ENCODE peak calls at places on chromosomes 1 and 21, in ten cellular contexts. One of them, this sample, is unnamed.

GRCh38 chr21:45296638-45297037 is 8.9 kb upstream of the POFUT2 start:
- DNase-seq in left lung: no peak
- DNase-seq in IMR-90: no peak
- DNase-seq in H9: no peak
- DNase-seq in ovary: no peak
- DNase-seq in psoas muscle: no peak
- DNase-seq in prostate gland: no peak
- DNase-seq in uterus: peak; percentile 15
- DNase-seq in spleen: no peak
- DNase-seq in left ventricle myocardium inferior: peak; percentile 8
- DNase-seq in this sample: no peak

GRCh38 chr1:230424440-230425251 is 1.5 kb downstream of the PGBD5 start:
- DNase-seq in spleen: no peak
- DNase-seq in ovary: no peak
- DNase-seq in prostate gland: peak; percentile 34
- DNase-seq in IMR-90: no peak
- DNase-seq in H9: peak; percentile 48
- DNase-seq in uterus: no peak
- DNase-seq in psoas muscle: no peak
- DNase-seq in left ventricle myocardium inferior: no peak
- DNase-seq in left lung: no peak
- DNase-seq in this sample: no peak

GRCh38 chr1:180571832-180572636 is 13.3 kb downstream of the OVAAL start:
- DNase-seq in H9: no peak
- DNase-seq in left ventricle myocardium inferior: no peak
- DNase-seq in uterus: no peak
- DNase-seq in left lung: no peak
- DNase-seq in psoas muscle: no peak
- DNase-seq in prostate gland: no peak
- DNase-seq in ovary: no peak
- DNase-seq in spleen: no peak
- DNase-seq in IMR-90: peak; percentile 50
- DNase-seq in this sample: no peak

GRCh38 chr1:44849575-44850132 is 6.6 kb upstream of the PTCH2 start:
- DNase-seq in left lung: no peak
- DNase-seq in left ventricle myocardium inferior: no peak
- DNase-seq in psoas muscle: no peak
- DNase-seq in prostate gland: no peak
- DNase-seq in IMR-90: peak; percentile 42
- DNase-seq in uterus: no peak
- DNase-seq in H9: no peak
- DNase-seq in ovary: no peak
- DNase-seq in spleen: no peak
- DNase-seq in this sample: no peak

GRCh38 chr1:82399093-82399492 is 598.4 kb downstream of the ADGRL2 start:
- DNase-seq in IMR-90: peak; percentile 1
- DNase-seq in H9: no peak
- DNase-seq in left lung: no peak
- DNase-seq in psoas muscle: no peak
- DNase-seq in spleen: no peak
- DNase-seq in prostate gland: no peak
- DNase-seq in left ventricle myocardium inferior: no peak
- DNase-seq in ovary: no peak
- DNase-seq in uterus: no peak
- DNase-seq in this sample: no peak

GRCh38 chr1:241447056-241447649 is 72.4 kb downstream of the FH start:
- DNase-seq in uterus: no peak
- DNase-seq in left ventricle myocardium inferior: no peak
- DNase-seq in left lung: no peak
- DNase-seq in prostate gland: no peak
- DNase-seq in psoas muscle: no peak
- DNase-seq in ovary: no peak
- DNase-seq in IMR-90: peak; percentile 8
- DNase-seq in spleen: no peak
- DNase-seq in H9: no peak
- DNase-seq in this sample: no peak

GRCh38 chr1:28510350-28511223 is 4.7 kb downstream of the RCC1 start:
- DNase-seq in uterus: no peak
- DNase-seq in left ventricle myocardium inferior: no peak
- DNase-seq in left lung: no peak
- DNase-seq in H9: peak; percentile 59
- DNase-seq in prostate gland: no peak
- DNase-seq in ovary: no peak
- DNase-seq in IMR-90: peak; percentile 52
- DNase-seq in psoas muscle: no peak
- DNase-seq in spleen: no peak
- DNase-seq in this sample: no peak

GRCh38 chr1:205084360-205084759 is at the start of gene TMEM81:
- DNase-seq in left lung: no peak
- DNase-seq in IMR-90: no peak
- DNase-seq in ovary: no peak
- DNase-seq in psoas muscle: no peak
- DNase-seq in H9: no peak
- DNase-seq in uterus: no peak
- DNase-seq in spleen: no peak
- DNase-seq in prostate gland: no peak
- DNase-seq in left ventricle myocardium inferior: no peak
- DNase-seq in this sample: no peak

GRCh38 chr1:165884690-165885304 is 57.4 kb downstream of the UCK2 start:
- DNase-seq in ovary: no peak
- DNase-seq in psoas muscle: no peak
- DNase-seq in IMR-90: no peak
- DNase-seq in spleen: no peak
- DNase-seq in left ventricle myocardium inferior: no peak
- DNase-seq in left lung: no peak
- DNase-seq in prostate gland: peak; percentile 47
- DNase-seq in uterus: no peak
- DNase-seq in H9: no peak
- DNase-seq in this sample: no peak
- H3K27me3 ChIP-seq in ovary: no peaks in the 10 kb centered on the region
- H3K27me3 ChIP-seq in psoas muscle: no peaks in the 10 kb centered on the region
- H3K27me3 ChIP-seq in IMR-90: no peaks in the 10 kb centered on the region
- H3K27me3 ChIP-seq in spleen: no peaks in the 10 kb centered on the region
- H3K27me3 ChIP-seq in left ventricle myocardium inferior: no peaks in the 10 kb centered on the region
- H3K27me3 ChIP-seq in left lung: no peaks in the 10 kb centered on the region
- H3K27me3 ChIP-seq in prostate gland: no peaks in the 10 kb centered on the region
- H3K27me3 ChIP-seq in uterus: no peaks in the 10 kb centered on the region
- H3K27me3 ChIP-seq in H9: no peaks in the 10 kb centered on the region
- H3K27me3 ChIP-seq in this sample: no peaks in the 10 kb centered on the region

GRCh38 chr1:15703562-15703961 is 19.4 kb downstream of the PLEKHM2 start:
- DNase-seq in left ventricle myocardium inferior: peak; percentile 74
- DNase-seq in spleen: no peak
- DNase-seq in left lung: peak; percentile 81
- DNase-seq in uterus: peak; percentile 86
- DNase-seq in psoas muscle: peak; percentile 83
- DNase-seq in H9: no peak
- DNase-seq in prostate gland: peak; percentile 49
- DNase-seq in IMR-90: peak; percentile 91
- DNase-seq in ovary: peak; percentile 88
- DNase-seq in this sample: peak; percentile 60

GRCh38 chr1:15704526-15705183 is 20.5 kb downstream of the PLEKHM2 start:
- DNase-seq in spleen: no peak
- DNase-seq in IMR-90: no peak
- DNase-seq in H9: no peak
- DNase-seq in psoas muscle: no peak
- DNase-seq in uterus: no peak
- DNase-seq in ovary: no peak
- DNase-seq in left ventricle myocardium inferior: no peak
- DNase-seq in left lung: no peak
- DNase-seq in prostate gland: no peak
- DNase-seq in this sample: no peak

GRCh38 chr1:15702722-15703550 is 18.8 kb downstream of the PLEKHM2 start:
- DNase-seq in psoas muscle: no peak
- DNase-seq in spleen: no peak
- DNase-seq in left lung: no peak
- DNase-seq in left ventricle myocardium inferior: no peak
- DNase-seq in uterus: no peak
- DNase-seq in IMR-90: peak; percentile 29
- DNase-seq in ovary: no peak
- DNase-seq in prostate gland: no peak
- DNase-seq in H9: peak; percentile 61
- DNase-seq in this sample: peak; percentile 59

GRCh38 chr1:15700510-15700909 is 16.4 kb downstream of the PLEKHM2 start:
- DNase-seq in left lung: peak; percentile 51
- DNase-seq in uterus: no peak
- DNase-seq in H9: no peak
- DNase-seq in IMR-90: peak; percentile 34
- DNase-seq in prostate gland: no peak
- DNase-seq in ovary: no peak
- DNase-seq in psoas muscle: no peak
- DNase-seq in spleen: no peak
- DNase-seq in left ventricle myocardium inferior: no peak
- DNase-seq in this sample: no peak

DNA sequence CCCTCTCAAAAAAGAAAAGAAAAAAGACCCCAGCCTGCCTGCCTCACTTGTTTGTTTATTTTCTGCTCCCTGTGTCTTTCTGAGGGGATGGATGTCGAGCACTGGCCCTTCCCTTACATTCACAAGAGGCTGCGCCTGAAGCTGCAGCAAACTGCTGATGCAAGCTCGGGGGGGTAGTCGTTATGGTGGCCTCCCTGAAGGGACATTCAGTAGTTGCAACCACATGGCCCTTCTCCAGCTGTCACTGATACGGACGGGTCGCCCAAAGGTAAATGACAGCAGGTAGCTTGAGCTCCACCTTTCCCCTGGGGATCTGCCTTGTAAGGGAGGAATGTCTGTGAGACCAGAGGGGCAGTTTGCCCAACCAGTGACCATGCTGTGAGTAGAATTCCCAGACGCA is 17.7 kb downstream of the PLEKHM2 start:
- DNase-seq in H9: no peak
- DNase-seq in spleen: no peak
- DNase-seq in ovary: no peak
- DNase-seq in prostate gland: no peak
- DNase-seq in left lung: no peak
- DNase-seq in IMR-90: no peak
- DNase-seq in psoas muscle: no peak
- DNase-seq in uterus: no peak
- DNase-seq in left ventricle myocardium inferior: no peak
- DNase-seq in this sample: no peak
- H3K4me1 ChIP-seq in H9: no peaks in the 10 kb centered on the region
- H3K4me1 ChIP-seq in spleen: peaks cover 72% of the 10 kb centered on the region
- H3K4me1 ChIP-seq in ovary: peaks cover 20% of the 10 kb centered on the region
- H3K4me1 ChIP-seq in prostate gland: no peaks in the 10 kb centered on the region
- H3K4me1 ChIP-seq in left lung: peaks cover 69% of the 10 kb centered on the region
- H3K4me1 ChIP-seq in IMR-90: peaks cover 15% of the 10 kb centered on the region
- H3K4me1 ChIP-seq in psoas muscle: peaks cover 59% of the 10 kb centered on the region
- H3K4me1 ChIP-seq in uterus: peaks cover 18% of the 10 kb centered on the region
- H3K4me1 ChIP-seq in left ventricle myocardium inferior: peaks cover 89% of the 10 kb centered on the region
- H3K4me1 ChIP-seq in this sample: peaks cover 30% of the 10 kb centered on the region

GRCh38 chr1:203214889-203215288 is 14.6 kb downstream of the CHIT1 start:
- DNase-seq in prostate gland: no peak
- DNase-seq in psoas muscle: no peak
- DNase-seq in uterus: no peak
- DNase-seq in H9: no peak
- DNase-seq in ovary: no peak
- DNase-seq in IMR-90: no peak
- DNase-seq in left ventricle myocardium inferior: no peak
- DNase-seq in spleen: no peak
- DNase-seq in left lung: no peak
- DNase-seq in this sample: no peak

GRCh38 chr1:203215573-203215972 is 13.9 kb downstream of the CHIT1 start:
- DNase-seq in ovary: no peak
- DNase-seq in left ventricle myocardium inferior: no peak
- DNase-seq in H9: no peak
- DNase-seq in spleen: no peak
- DNase-seq in uterus: no peak
- DNase-seq in prostate gland: no peak
- DNase-seq in IMR-90: no peak
- DNase-seq in left lung: no peak
- DNase-seq in psoas muscle: no peak
- DNase-seq in this sample: no peak

GRCh38 chr1:203217139-203217621 is 12.3 kb downstream of the CHIT1 start:
- DNase-seq in prostate gland: no peak
- DNase-seq in IMR-90: no peak
- DNase-seq in left lung: no peak
- DNase-seq in psoas muscle: no peak
- DNase-seq in ovary: no peak
- DNase-seq in left ventricle myocardium inferior: no peak
- DNase-seq in uterus: no peak
- DNase-seq in H9: peak; percentile 66
- DNase-seq in spleen: no peak
- DNase-seq in this sample: no peak

GRCh38 chr1:203217668-203218067 is 11.8 kb downstream of the CHIT1 start:
- DNase-seq in IMR-90: no peak
- DNase-seq in prostate gland: no peak
- DNase-seq in spleen: no peak
- DNase-seq in psoas muscle: no peak
- DNase-seq in uterus: no peak
- DNase-seq in ovary: no peak
- DNase-seq in left ventricle myocardium inferior: no peak
- DNase-seq in left lung: no peak
- DNase-seq in H9: peak; percentile 64
- DNase-seq in this sample: no peak

DNA sequence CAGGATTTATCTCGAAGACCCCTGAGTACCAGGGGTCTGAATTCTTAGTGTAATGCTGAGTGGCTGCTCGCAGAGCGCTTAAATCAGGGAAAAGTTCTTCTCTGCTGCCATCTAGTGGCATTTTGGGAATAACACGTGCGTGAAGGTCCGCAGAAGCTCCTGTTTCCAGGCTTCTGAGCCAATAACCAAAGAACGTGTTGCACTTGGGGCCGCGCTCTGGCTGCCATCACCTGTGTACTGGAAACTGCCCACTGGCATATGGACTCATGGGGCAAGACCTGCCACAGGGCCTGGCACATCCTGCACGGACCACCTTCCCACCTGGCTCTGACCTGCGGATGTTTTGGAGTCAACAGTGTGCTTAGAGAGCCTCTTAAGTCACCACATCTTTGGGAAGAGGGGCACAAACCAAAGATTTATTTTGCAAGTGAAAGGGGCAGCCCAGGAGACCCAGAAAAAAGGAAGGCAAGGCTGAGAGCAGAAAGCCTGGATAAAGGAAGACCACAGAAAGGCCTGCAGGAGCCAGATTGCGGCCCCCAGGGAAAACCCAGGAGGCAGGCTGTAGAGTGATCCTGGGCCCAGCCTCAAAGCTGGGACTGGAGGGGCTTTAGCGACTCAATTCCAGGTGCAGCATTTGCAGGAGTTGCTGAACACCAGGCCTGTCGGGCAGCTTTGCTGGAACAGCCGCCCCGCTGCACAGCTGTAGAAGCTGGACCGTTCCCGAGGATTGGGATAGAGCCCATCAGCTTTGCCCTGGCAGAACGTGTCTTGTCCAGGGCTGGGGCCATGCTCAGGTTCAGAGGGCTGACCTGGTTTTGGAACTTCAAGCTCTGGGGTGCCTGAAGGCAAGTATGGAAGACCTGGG is 13.0 kb downstream of the CHIT1 start:
- DNase-seq in psoas muscle: peak; percentile 41
- DNase-seq in left lung: peak; percentile 45
- DNase-seq in uterus: peak; percentile 63
- DNase-seq in left ventricle myocardium inferior: no peak
- DNase-seq in spleen: no peak
- DNase-seq in H9: peak; percentile 83
- DNase-seq in ovary: peak; percentile 33
- DNase-seq in IMR-90: peak; percentile 64
- DNase-seq in prostate gland: peak; percentile 51
- DNase-seq in this sample: peak; percentile 52
- TF ChIP-seq CTCF in psoas muscle: peak; percentile 83
- TF ChIP-seq CTCF in left lung: peak; percentile 91
- TF ChIP-seq CTCF in uterus: peak; percentile 75
- TF ChIP-seq CTCF in left ventricle myocardium inferior: peak; percentile 87
- TF ChIP-seq CTCF in spleen: peak; percentile 81
- TF ChIP-seq CTCF in H9: peak; percentile 88
- TF ChIP-seq CTCF in ovary: peak; percentile 64
- TF ChIP-seq CTCF in IMR-90: peak; percentile 85
- TF ChIP-seq CTCF in prostate gland: peak; percentile 79
- TF ChIP-seq CTCF in this sample: peak; percentile 58

GRCh38 chr1:24318988-24319863 is at the start of gene GRHL3:
- DNase-seq in ovary: no peak
- DNase-seq in left lung: peak; percentile 58
- DNase-seq in spleen: no peak
- DNase-seq in uterus: no peak
- DNase-seq in prostate gland: peak; percentile 73
- DNase-seq in psoas muscle: no peak
- DNase-seq in IMR-90: no peak
- DNase-seq in H9: peak; percentile 93
- DNase-seq in left ventricle myocardium inferior: no peak
- DNase-seq in this sample: peak; percentile 75
- H3K27me3 ChIP-seq in ovary: no peaks in the 10 kb centered on the region
- H3K27me3 ChIP-seq in left lung: peaks cover 14% of the 10 kb centered on the region
- H3K27me3 ChIP-seq in spleen: peaks cover 94% of the 10 kb centered on the region
- H3K27me3 ChIP-seq in uterus: no peaks in the 10 kb centered on the region
- H3K27me3 ChIP-seq in prostate gland: no peaks in the 10 kb centered on the region
- H3K27me3 ChIP-seq in psoas muscle: peaks cover 42% of the 10 kb centered on the region
- H3K27me3 ChIP-seq in IMR-90: peaks cover 65% of the 10 kb centered on the region
- H3K27me3 ChIP-seq in H9: peaks cover 8% of the 10 kb centered on the region
- H3K27me3 ChIP-seq in left ventricle myocardium inferior: peaks cover 81% of the 10 kb centered on the region
- H3K27me3 ChIP-seq in this sample: no peaks in the 10 kb centered on the region